ENCODE peak calls at places on chromosomes 16 and 17, in seven cellular contexts. One of them, this sample, is unnamed.

GRCh38 chr17:17581509-17581908 is 10.0 kb downstream of the PEMT start:
- DNase-seq in HAP-1: no peak
- DNase-seq in foreskin fibroblast: no peak
- DNase-seq in AML-193: no peak
- DNase-seq in erythroblast: no peak
- DNase-seq in LoVo: no peak
- DNase-seq in T1000: no peak
- DNase-seq in this sample: no peak

GRCh38 chr16:52439750-52440149 is 107.2 kb downstream of the TOX3 start:
- DNase-seq in AML-193: no peak
- DNase-seq in T1000: no peak
- DNase-seq in erythroblast: no peak
- DNase-seq in foreskin fibroblast: no peak
- DNase-seq in LoVo: no peak
- DNase-seq in HAP-1: no peak
- DNase-seq in this sample: no peak

GRCh38 chr17:62778990-62779681 is 29.0 kb downstream of the MARCHF10 start:
- DNase-seq in AML-193: no peak
- DNase-seq in T1000: no peak
- DNase-seq in erythroblast: no peak
- DNase-seq in LoVo: peak
- DNase-seq in foreskin fibroblast: peak
- DNase-seq in HAP-1: peak
- DNase-seq in this sample: no peak

GRCh38 chr17:28381141-28381825 is 9.8 kb downstream of the SARM1 start:
- DNase-seq in erythroblast: peak
- DNase-seq in LoVo: no peak
- DNase-seq in T1000: no peak
- DNase-seq in AML-193: no peak
- DNase-seq in foreskin fibroblast: no peak
- DNase-seq in HAP-1: no peak
- DNase-seq in this sample: peak

GRCh38 chr16:82340531-82340930 is 170.5 kb upstream of the MPHOSPH6 start:
- DNase-seq in T1000: no peak
- DNase-seq in AML-193: no peak
- DNase-seq in foreskin fibroblast: no peak
- DNase-seq in HAP-1: no peak
- DNase-seq in LoVo: no peak
- DNase-seq in erythroblast: no peak
- DNase-seq in this sample: no peak

GRCh38 chr16:11128211-11129123 is 127.5 kb downstream of the SOCS1 start:
- DNase-seq in HAP-1: no peak
- DNase-seq in LoVo: no peak
- DNase-seq in T1000: no peak
- DNase-seq in AML-193: peak
- DNase-seq in foreskin fibroblast: peak
- DNase-seq in erythroblast: peak
- DNase-seq in this sample: peak

GRCh38 chr16:9048302-9048700 is 43.1 kb upstream of the HAPSTR1 start:
- DNase-seq in erythroblast: no peak
- DNase-seq in HAP-1: no peak
- DNase-seq in foreskin fibroblast: peak
- DNase-seq in LoVo: no peak
- DNase-seq in AML-193: no peak
- DNase-seq in T1000: no peak
- DNase-seq in this sample: no peak

GRCh38 chr17:51527230-51527982 is 267.1 kb downstream of the UTP18 start:
- DNase-seq in HAP-1: no peak
- DNase-seq in LoVo: no peak
- DNase-seq in foreskin fibroblast: no peak
- DNase-seq in AML-193: no peak
- DNase-seq in T1000: no peak
- DNase-seq in erythroblast: no peak
- DNase-seq in this sample: no peak

GRCh38 chr16:54291981-54292487 is 5.4 kb upstream of the IRX3 start:
- DNase-seq in T1000: no peak
- DNase-seq in AML-193: no peak
- DNase-seq in HAP-1: no peak
- DNase-seq in erythroblast: no peak
- DNase-seq in LoVo: no peak
- DNase-seq in foreskin fibroblast: no peak
- DNase-seq in this sample: no peak

GRCh38 chr16:79278506-79278905 is 322.0 kb downstream of the MAF start:
- DNase-seq in foreskin fibroblast: no peak
- DNase-seq in AML-193: no peak
- DNase-seq in HAP-1: no peak
- DNase-seq in T1000: no peak
- DNase-seq in erythroblast: no peak
- DNase-seq in LoVo: no peak
- DNase-seq in this sample: peak

GRCh38 chr17:66826856-66827255 is 8.1 kb upstream of the CACNG5 start:
- DNase-seq in T1000: no peak
- DNase-seq in erythroblast: no peak
- DNase-seq in foreskin fibroblast: no peak
- DNase-seq in HAP-1: no peak
- DNase-seq in LoVo: no peak
- DNase-seq in AML-193: no peak
- DNase-seq in this sample: no peak

GRCh38 chr17:55434721-55435120 is 13.1 kb upstream of the MMD start:
- DNase-seq in T1000: no peak
- DNase-seq in AML-193: no peak
- DNase-seq in foreskin fibroblast: peak
- DNase-seq in HAP-1: no peak
- DNase-seq in erythroblast: no peak
- DNase-seq in LoVo: no peak
- DNase-seq in this sample: no peak

GRCh38 chr17:56681561-56682266 is 88.2 kb downstream of the NOG start:
- DNase-seq in erythroblast: no peak
- DNase-seq in LoVo: peak
- DNase-seq in HAP-1: no peak
- DNase-seq in foreskin fibroblast: peak
- DNase-seq in AML-193: no peak
- DNase-seq in T1000: no peak
- DNase-seq in this sample: peak

GRCh38 chr17:59365383-59365981 is 34.0 kb downstream of the YPEL2 start:
- DNase-seq in erythroblast: peak
- DNase-seq in AML-193: no peak
- DNase-seq in LoVo: no peak
- DNase-seq in T1000: no peak
- DNase-seq in HAP-1: no peak
- DNase-seq in foreskin fibroblast: no peak
- DNase-seq in this sample: peak

GRCh38 chr16:15811778-15812750 is 44.8 kb downstream of the MYH11 start:
- DNase-seq in LoVo: peak
- DNase-seq in erythroblast: no peak
- DNase-seq in AML-193: no peak
- DNase-seq in foreskin fibroblast: peak
- DNase-seq in T1000: peak
- DNase-seq in HAP-1: peak
- DNase-seq in this sample: no peak

This sample was measured in activated CD8-positive, alpha-beta T cell treated with anti-CD3 and anti-CD28 coated beads, Interleukin-2, amount 10 ng/mL, durations not matched to agents 7 days and 5 days.